ENCODE peak calls at places on chromosomes 11 and 22, in four cellular contexts. N is SJSA1, G is fibroblast of mammary gland, X is SK-N-SH. K is an unnamed sample.

GRCh38 chr22:42080287-42080686 is 787 bp downstream of the SMDT1 start:
- DNase-seq in X (peak; percentile 44), G (peak; percentile 53), N (no peak), K (no peak)

GRCh38 chr11:75867778-75868374 is 52.9 kb downstream of the UVRAG start:
- DNase-seq in G (peak; percentile 66), X (peak; percentile 59), N (no peak), K (no peak)

GRCh38 chr11:37506516-37506915 is 908.5 kb upstream of the RAG2 start:
- DNase-seq in N (no peak), G (peak; percentile 28), X (no peak), K (no peak)

GRCh38 chr11:72639475-72640375 is 34.5 kb downstream of the PDE2A start:
- DNase-seq in G (no peak), X (no peak), N (no peak), K (no peak)

GRCh38 chr11:68215087-68215445 is 2.0 kb upstream of the KMT5B start:
- DNase-seq in X (peak; percentile 25), N (no peak), G (no peak), K (no peak)

GRCh38 chr11:62431171-62431895 is 12.5 kb downstream of the SCGB1A1 start:
- DNase-seq in G (peak; percentile 78), N (peak; percentile 83), X (no peak), K (peak; percentile 34)

GRCh38 chr11:12518606-12519385 is 141.4 kb downstream of the PARVA start:
- DNase-seq in N (no peak), X (no peak), G (no peak), K (no peak)

GRCh38 chr11:19441752-19442553 is 201.2 kb upstream of the E2F8 start:
- DNase-seq in G (peak; percentile 98), N (peak; percentile 47), X (peak; percentile 64), K (peak; percentile 76)

GRCh38 chr11:9206496-9206895 is 58.7 kb downstream of the DENND5A start:
- DNase-seq in G (peak; percentile 17), X (no peak), N (no peak), K (no peak)

GRCh38 chr11:27722945-27723344 is 22.7 kb upstream of the BDNF start:
- DNase-seq in N (no peak), X (peak; percentile 41), G (no peak), K (no peak)

GRCh38 chr22:39182478-39183030 is 30.1 kb upstream of the CBX7 start:
- DNase-seq in N (no peak), X (no peak), G (no peak), K (no peak)

GRCh38 chr11:126511475-126512115 is 156.1 kb downstream of the ST3GAL4 start:
- DNase-seq in N (no peak), G (no peak), X (no peak), K (no peak)

DNA sequence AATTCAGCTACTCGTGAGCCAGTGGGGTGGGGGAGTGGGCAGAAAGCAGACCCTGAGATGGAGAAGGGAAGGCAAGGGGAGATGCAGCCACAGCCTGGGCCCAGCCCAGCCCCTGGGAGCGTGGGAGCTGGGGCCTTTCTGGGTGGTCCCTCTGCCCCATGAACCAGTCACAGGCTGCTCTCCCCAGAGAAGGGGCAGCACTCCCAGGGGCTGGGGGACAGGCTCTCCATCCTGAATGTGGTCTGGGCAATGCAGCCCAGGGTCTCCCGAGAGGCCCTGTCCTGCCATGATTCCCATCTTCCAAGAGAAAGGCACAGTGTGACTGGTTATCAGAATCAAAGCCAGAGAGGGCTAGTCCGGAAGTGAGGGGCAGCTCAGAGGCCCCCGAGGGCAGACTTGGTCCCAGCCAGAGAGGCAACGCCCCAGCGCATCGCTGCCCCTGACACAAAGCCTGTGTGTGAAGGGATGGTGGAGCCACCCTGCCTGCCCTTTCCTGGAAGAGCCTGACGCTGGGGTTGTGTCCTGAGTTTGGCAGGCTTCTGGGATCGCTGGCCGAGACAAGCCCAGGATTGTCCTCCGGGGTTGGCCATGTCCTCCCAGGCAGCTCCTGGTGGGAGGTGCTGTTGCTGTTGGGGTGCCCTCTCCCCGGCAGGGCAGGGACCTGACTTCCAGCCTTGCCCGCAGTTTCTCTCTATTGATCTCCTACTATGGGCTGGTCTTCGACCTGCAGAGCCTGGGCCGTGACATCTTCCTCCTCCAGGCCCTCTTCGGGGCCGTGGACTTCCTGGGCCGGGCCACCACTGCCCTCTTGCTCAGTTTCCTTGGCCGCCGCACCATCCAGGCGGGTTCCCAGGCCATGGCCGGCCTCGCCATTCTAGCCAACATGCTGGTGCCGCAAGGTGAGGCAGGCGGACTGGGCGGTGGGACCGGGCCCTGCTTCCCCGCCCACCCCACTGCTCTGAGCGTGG is 23.8 kb upstream of the SLC22A12 start:
- DNase-seq in N (no peak), G (no peak), X (peak; percentile 82), K (no peak)
- H3K4me3 ChIP-seq in N (no peak overlapping the region), G (no peak overlapping the region), X (no peak overlapping the region), K (no peak overlapping the region)

GRCh38 chr22:44701187-44701586 is 817 bp upstream of the PRR5 start:
- DNase-seq in N (no peak), X (no peak), G (no peak), K (no peak)
- H3K4me3 ChIP-seq in N (no peak overlapping the region), X (no peak overlapping the region), G (no peak overlapping the region), K (no peak overlapping the region)

GRCh38 chr11:57663975-57664374 is 3.9 kb upstream of the ZDHHC5 start:
- DNase-seq in X (no peak), N (no peak), G (no peak), K (no peak)
- H3K4me3 ChIP-seq in X (no peak overlapping the region), N (no peak overlapping the region), G (no peak overlapping the region), K (no peak overlapping the region)

DNA sequence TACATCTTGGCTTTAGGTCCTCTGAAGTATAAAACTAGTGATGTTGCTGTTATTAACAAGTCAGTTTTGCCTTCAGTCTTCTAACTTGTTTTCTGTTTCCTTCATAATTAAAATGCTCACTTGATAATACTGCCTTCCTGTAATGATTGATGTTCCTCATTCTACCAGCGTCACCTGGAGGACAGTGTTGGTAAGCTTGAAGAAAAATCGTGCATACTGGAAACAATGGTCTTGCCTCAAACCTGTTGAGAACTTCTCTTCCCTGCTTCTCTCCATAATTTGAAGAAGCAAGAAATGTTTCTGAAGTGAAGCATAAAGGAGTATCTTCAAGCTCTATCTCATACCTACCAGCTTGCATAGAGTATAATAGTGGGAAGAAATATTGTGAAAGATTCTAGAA is 3.0 kb downstream of the YWHAH start:
- DNase-seq in N (no peak), G (peak; percentile 47), X (no peak), K (no peak)
- H3K4me3 ChIP-seq in N (no peak overlapping the region), G (no peak overlapping the region), X (peak overlapping the region; percentile 98), K (no peak overlapping the region)

GRCh38 chr11:32439488-32440210 is 4.3 kb upstream of the WT1 start:
- DNase-seq in G (no peak), X (peak; percentile 18), N (no peak), K (no peak)

GRCh38 chr11:32437406-32438345 is 2.3 kb upstream of the WT1 start:
- DNase-seq in X (peak; percentile 16), N (no peak), G (no peak), K (no peak)

GRCh38 chr11:32440372-32440888 is 5.1 kb upstream of the WT1 start:
- DNase-seq in X (no peak), N (no peak), G (no peak), K (no peak)

GRCh38 chr11:32438346-32438882 is 3.1 kb upstream of the WT1 start:
- DNase-seq in G (no peak), N (no peak), X (no peak), K (no peak)

GRCh38 chr11:32438883-32439487 is 3.6 kb upstream of the WT1 start:
- DNase-seq in N (no peak), G (no peak), X (peak; percentile 42), K (no peak)
- H3K4me3 ChIP-seq in N (no peak overlapping the region), G (no peak overlapping the region), X (no peak overlapping the region), K (no peak overlapping the region)

K was measured in MG63.